ENCODE peak calls at places on chromosomes 5 and 9, in five cellular contexts. T is cardiac muscle cell; V is naive thymus-derived CD4-positive, alpha-beta T cell; L is RPMI7951; A is NK-92 treated with Interleukin-12 subunit alpha and Interleukin-12 subunit beta, amount 100 ng/mL, for 24 hours. R is an unnamed sample.

GRCh38 chr9:33162721-33163311 is 4.3 kb downstream of the B4GALT1 start:
- DNase-seq in L (peak; percentile 83), V (no peak), A (no peak), T (no peak), R (peak; percentile 87)

GRCh38 chr9:124489222-124489621 is 18.0 kb downstream of the NR5A1 start:
- DNase-seq in A (no peak), V (no peak), T (no peak), L (peak; percentile 44), R (no peak)

GRCh38 chr5:100430268-100430900 is 104.8 kb upstream of the FAM174A start:
- DNase-seq in L (peak; percentile 5), V (peak; percentile 37), T (peak; percentile 73), A (peak; percentile 0), R (peak; percentile 22)

GRCh38 chr9:124764774-124765438 is 6.2 kb downstream of the NR6A1 start:
- DNase-seq in V (no peak), T (peak; percentile 53), L (no peak), A (no peak), R (peak; percentile 57)

GRCh38 chr5:76816110-76816831 is 2.6 kb upstream of the F2RL1 start:
- DNase-seq in A (no peak), L (peak; percentile 54), T (no peak), V (no peak), R (no peak)

GRCh38 chr5:140868721-140869554 is at the start of gene PCDHA11:
- DNase-seq in L (peak; percentile 19), V (no peak), A (no peak), T (peak; percentile 66), R (peak; percentile 87)

GRCh38 chr9:117691367-117691766 is 12.8 kb upstream of the TLR4 start:
- DNase-seq in T (no peak), V (no peak), A (no peak), L (no peak), R (no peak)

GRCh38 chr9:20781086-20781485 is 97.0 kb downstream of the FOCAD start:
- DNase-seq in V (no peak), L (no peak), A (no peak), T (no peak), R (no peak)

GRCh38 chr9:135554718-135555117 is 6.8 kb upstream of the PAEP start:
- DNase-seq in V (no peak), A (no peak), T (no peak), L (no peak), R (peak; percentile 91)

GRCh38 chr5:39461007-39461682 is 36.4 kb upstream of the DAB2 start:
- DNase-seq in V (no peak), L (no peak), T (no peak), A (no peak), R (no peak)

GRCh38 chr9:99970481-99970880 is 64.0 kb downstream of the STX17 start:
- DNase-seq in L (no peak), V (no peak), T (no peak), A (no peak), R (no peak)

GRCh38 chr5:132754947-132755346 is 7.7 kb downstream of the CCNI2 start:
- DNase-seq in L (peak; percentile 21), V (no peak), A (no peak), T (peak; percentile 35), R (no peak)

GRCh38 chr5:31809037-31809910 is 170.3 kb downstream of the PDZD2 start:
- DNase-seq in L (peak; percentile 68), V (no peak), T (peak; percentile 79), A (no peak), R (peak; percentile 88)

GRCh38 chr5:169265888-169266287 is 35.1 kb downstream of the SLIT3 start:
- DNase-seq in A (no peak), T (no peak), V (no peak), L (peak; percentile 31), R (peak; percentile 43)

GRCh38 chr5:179758905-179759304 is 26.3 kb downstream of the MAML1 start:
- DNase-seq in T (no peak), A (no peak), L (no peak), V (no peak), R (no peak)

GRCh38 chr5:143887302-143887638 is 75.3 kb downstream of the HMHB1 start:
- DNase-seq in L (peak; percentile 79), V (no peak), T (peak; percentile 46), A (no peak), R (no peak)

GRCh38 chr9:127263664-127264063 is 910 bp upstream of the GARNL3 start:
- DNase-seq in A (no peak), T (no peak), L (no peak), V (no peak), R (no peak)

GRCh38 chr5:125551246-125551645 is 804.8 kb upstream of the ZNF608 start:
- DNase-seq in T (no peak), V (no peak), L (no peak), A (no peak), R (no peak)